ENCODE peak calls at places on chromosomes 7 and 10, in seven cellular contexts. H is foreskin keratinocyte; Z is MCF 10A; D is NCI-H1417 treated with DMSO at 0.1 percent for 48 hours; I is activated CD8-positive, alpha-beta memory T cell treated with anti-CD3 and anti-CD28 coated beads, Interleukin-2, amount 10 ng/mL, durations not matched to agents 7 days and 5 days; R is BJ; X is NCI-H1092. N is an unnamed sample.

GRCh38 chr10:36026081-36026480 is 384.0 kb upstream of the FZD8 start:
- DNase-seq in H (no peak), Z (no peak), D (no peak), I (no peak), R (no peak), X (no peak), N (no peak)

GRCh38 chr10:103278424-103278823 is 1.5 kb downstream of the INA start:
- DNase-seq in H (no peak), Z (no peak), D (no peak), I (no peak), R (no peak), X (no peak), N (no peak)

GRCh38 chr10:93149761-93150160 is 76.1 kb downstream of the CYP26A1 start:
- DNase-seq in H (no peak), Z (peak), D (no peak), I (no peak), R (no peak), X (no peak), N (no peak)

GRCh38 chr10:27710009-27710408 is 35.6 kb downstream of the MKX start:
- DNase-seq in H (no peak), Z (no peak), D (no peak), I (no peak), R (no peak), X (no peak), N (no peak)

GRCh38 chr7:116578526-116578925 is 53.7 kb downstream of the CAV1 start:
- DNase-seq in H (no peak), Z (no peak), D (no peak), I (no peak), R (no peak), X (no peak), N (no peak)

GRCh38 chr10:58152698-58153263 is 114.9 kb downstream of the IPMK start:
- DNase-seq in H (peak), Z (peak), D (no peak), I (peak), R (no peak), X (peak), N (peak)

GRCh38 chr7:128420773-128421172 is 11.0 kb upstream of the IMPDH1 start:
- DNase-seq in H (no peak), Z (no peak), D (no peak), I (no peak), R (no peak), X (no peak), N (no peak)

GRCh38 chr10:57959318-57960003 is 308.2 kb downstream of the IPMK start:
- DNase-seq in H (no peak), Z (no peak), D (no peak), I (no peak), R (no peak), X (no peak), N (no peak)

GRCh38 chr10:49598986-49599385 is 11.1 kb upstream of the SLC18A3 start:
- DNase-seq in H (peak), Z (no peak), D (no peak), I (peak), R (no peak), X (no peak), N (peak)

GRCh38 chr7:37315752-37316711 is 132.6 kb downstream of the ELMO1 start:
- DNase-seq in H (no peak), Z (peak), D (no peak), I (no peak), R (no peak), X (no peak), N (no peak)

GRCh38 chr10:13930123-13930522 is 343.4 kb downstream of the PRPF18 start:
- DNase-seq in H (no peak), Z (no peak), D (no peak), I (peak), R (no peak), X (no peak), N (no peak)

GRCh38 chr10:47282005-47282656 is 17.9 kb upstream of the GDF10 start:
- DNase-seq in H (no peak), Z (no peak), D (no peak), I (peak), R (no peak), X (no peak), N (peak)

GRCh38 chr7:2488272-2488645 is 12.1 kb upstream of the GRIFIN start:
- DNase-seq in H (no peak), Z (no peak), D (no peak), I (no peak), R (no peak), X (no peak), N (no peak)